ENCODE peak calls at places on chromosomes 3 and 15, in seven cellular contexts. J, V, M, W, E, U and C are unnamed samples.

GRCh38 chr15:72818632-72819031 is 35.1 kb upstream of the ADPGK start:
- DNase-seq in V (no peak), U (no peak), J (no peak), E (no peak), M (no peak), W (no peak), C (no peak)

GRCh38 chr3:159785276-159785675 is 203.4 kb upstream of the IL12A start:
- DNase-seq in M (no peak), J (no peak), E (no peak), V (no peak), U (no peak), W (no peak), C (no peak)

GRCh38 chr15:66707310-66708160 is 5.5 kb downstream of the SMAD6 start:
- DNase-seq in W (no peak), U (peak; percentile 90), E (peak; percentile 88), J (peak; percentile 88), V (no peak), M (peak; percentile 82), C (no peak)

GRCh38 chr15:77369168-77369567 is 50.7 kb downstream of the PEAK1 start:
- DNase-seq in M (no peak), E (no peak), J (no peak), U (no peak), W (no peak), V (no peak), C (no peak)

GRCh38 chr3:34626699-34627098 is 828.3 kb downstream of the PDCD6IP start:
- DNase-seq in E (no peak), V (no peak), M (no peak), U (no peak), W (no peak), J (no peak), C (no peak)

GRCh38 chr3:196210673-196211556 is at the start of gene ZDHHC19:
- DNase-seq in E (no peak), V (no peak), J (peak; percentile 20), M (no peak), U (no peak), W (no peak), C (no peak)

GRCh38 chr3:129822679-129823078 is 70.8 kb downstream of the TMCC1 start:
- DNase-seq in V (no peak), W (no peak), M (no peak), J (no peak), E (no peak), U (no peak), C (no peak)

GRCh38 chr3:140384876-140385275 is 293.0 kb upstream of the TRIM42 start:
- DNase-seq in E (no peak), V (no peak), M (no peak), U (no peak), J (no peak), W (no peak), C (no peak)

GRCh38 chr3:71254251-71254650 is 329.3 kb downstream of the FOXP1 start:
- DNase-seq in V (no peak), W (no peak), J (no peak), E (no peak), M (peak; percentile 61), U (no peak), C (no peak)

GRCh38 chr3:185216587-185216918 is 37.3 kb downstream of the EHHADH start:
- DNase-seq in V (peak; percentile 21), J (peak; percentile 52), U (no peak), E (no peak), M (no peak), W (no peak), C (no peak)

GRCh38 chr3:158731938-158732855 is at the start of gene RARRES1:
- DNase-seq in E (peak; percentile 81), M (peak; percentile 88), J (peak; percentile 79), U (peak; percentile 88), V (no peak), W (no peak), C (no peak)

GRCh38 chr3:161163297-161163696 is 57.8 kb upstream of the NMD3 start:
- DNase-seq in M (peak; percentile 20), W (peak; percentile 79), J (peak; percentile 32), E (no peak), V (peak; percentile 79), U (no peak), C (no peak)

GRCh38 chr3:15280853-15281532 is 51.4 kb downstream of the SH3BP5 start:
- DNase-seq in U (no peak), V (no peak), M (peak; percentile 55), W (no peak), J (no peak), E (no peak), C (no peak)

GRCh38 chr3:65252266-65252665 is 564.5 kb upstream of the ADAMTS9 start:
- DNase-seq in W (no peak), M (no peak), J (no peak), E (no peak), V (no peak), U (no peak), C (no peak)

DNA sequence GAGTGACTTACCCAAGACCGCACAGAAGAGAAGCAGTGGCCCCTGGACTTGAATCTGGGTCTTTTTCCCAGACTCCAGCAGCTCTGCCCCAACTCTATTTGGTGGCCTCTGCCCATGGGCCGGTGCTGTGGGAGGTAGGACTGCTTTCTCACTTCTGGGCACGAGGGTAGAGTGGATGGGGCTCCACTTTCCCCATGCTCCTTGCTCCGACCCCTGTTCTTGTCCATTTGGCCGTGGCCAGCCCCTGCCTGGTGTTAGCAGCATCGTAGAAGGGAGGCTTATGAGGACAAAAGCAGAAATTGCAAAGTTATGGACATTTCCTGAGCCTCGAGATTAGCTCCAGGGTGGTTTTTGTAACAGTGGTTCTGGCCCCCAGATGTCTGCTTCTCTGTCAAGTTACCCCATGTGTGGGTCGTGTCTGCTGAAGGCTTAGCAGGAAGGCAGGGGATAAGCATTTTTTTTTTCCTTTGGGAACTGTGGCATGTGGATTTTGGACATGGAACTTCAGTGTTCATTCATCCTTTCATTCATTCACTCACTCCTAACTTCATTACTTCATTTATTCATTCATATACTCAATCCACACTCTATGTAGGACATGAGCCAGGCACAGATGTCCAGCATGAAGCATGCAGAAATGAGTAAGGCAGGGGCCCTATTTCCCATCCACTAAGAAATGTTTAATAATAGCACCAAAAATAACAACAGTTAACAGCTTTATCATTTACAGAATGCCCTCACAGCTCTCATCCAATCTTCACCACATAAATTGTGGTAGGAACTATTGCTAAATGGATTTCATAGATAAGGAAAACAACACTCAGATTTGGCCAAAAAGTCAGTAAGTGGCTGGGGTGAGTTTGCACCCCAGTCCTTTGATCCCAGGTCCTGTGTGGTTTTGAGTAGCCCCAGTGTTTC is 180.5 kb downstream of the OPA1 start:
- DNase-seq in M (no peak), J (no peak), E (no peak), V (no peak), U (no peak), W (no peak), C (no peak)
- TF ChIP-seq EZH2phosphoT487 in M (no peak), J (no peak), E (no peak), V (no peak), U (no peak), W (no peak), C (no peak)

DNA sequence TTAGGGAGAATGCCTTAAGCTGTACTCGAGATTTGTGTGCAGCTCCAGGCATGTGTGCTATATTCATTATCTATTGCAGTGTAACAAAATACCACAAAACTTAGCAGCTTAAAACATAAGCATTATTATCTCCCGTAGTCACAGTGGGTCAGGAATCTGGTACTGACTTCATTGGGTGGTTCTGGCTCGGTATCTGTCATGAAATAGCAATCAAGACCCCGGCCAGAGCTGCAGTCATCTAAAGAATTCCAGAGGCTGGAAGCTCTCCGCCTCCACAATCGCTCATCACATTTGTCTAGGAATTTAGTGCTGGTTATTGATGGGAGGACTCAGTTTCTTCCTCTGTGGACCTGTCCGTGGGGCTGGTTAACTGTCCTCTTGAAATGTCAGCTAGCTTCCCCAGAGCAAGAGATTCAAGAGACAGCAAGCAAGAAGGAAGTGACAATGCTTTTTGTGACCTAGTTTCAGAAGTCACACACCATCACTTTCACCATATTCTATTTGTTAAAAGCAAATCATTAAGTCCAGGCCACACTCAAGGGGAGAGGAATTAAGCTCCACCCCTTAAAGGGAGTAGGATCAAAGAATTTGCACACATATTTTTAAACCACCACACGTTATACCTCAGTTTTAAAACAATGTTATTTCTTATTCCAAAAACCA is 76.1 kb downstream of the TOP2B start:
- DNase-seq in E (no peak), M (no peak), V (no peak), U (no peak), W (no peak), J (no peak), C (no peak)
- H3K27ac ChIP-seq in E (no peak overlapping the region), M (peak overlapping the region; percentile 61), V (no peak overlapping the region), U (no peak overlapping the region), W (no peak overlapping the region), J (no peak overlapping the region), C (no peak overlapping the region)

GRCh38 chr3:10778492-10779292 is 37.3 kb upstream of the SLC6A11 start:
- DNase-seq in V (no peak), J (no peak), U (no peak), M (no peak), E (no peak), W (no peak), C (no peak)

GRCh38 chr3:10780243-10780642 is 35.8 kb upstream of the SLC6A11 start:
- DNase-seq in J (no peak), V (no peak), W (no peak), E (no peak), M (no peak), U (no peak), C (no peak)

GRCh38 chr3:10780922-10781321 is 35.1 kb upstream of the SLC6A11 start:
- DNase-seq in J (no peak), W (no peak), E (no peak), V (no peak), M (no peak), U (no peak), C (no peak)

GRCh38 chr3:10777627-10778026 is 38.4 kb upstream of the SLC6A11 start:
- DNase-seq in E (no peak), U (no peak), V (no peak), J (no peak), M (no peak), W (no peak), C (no peak)

DNA sequence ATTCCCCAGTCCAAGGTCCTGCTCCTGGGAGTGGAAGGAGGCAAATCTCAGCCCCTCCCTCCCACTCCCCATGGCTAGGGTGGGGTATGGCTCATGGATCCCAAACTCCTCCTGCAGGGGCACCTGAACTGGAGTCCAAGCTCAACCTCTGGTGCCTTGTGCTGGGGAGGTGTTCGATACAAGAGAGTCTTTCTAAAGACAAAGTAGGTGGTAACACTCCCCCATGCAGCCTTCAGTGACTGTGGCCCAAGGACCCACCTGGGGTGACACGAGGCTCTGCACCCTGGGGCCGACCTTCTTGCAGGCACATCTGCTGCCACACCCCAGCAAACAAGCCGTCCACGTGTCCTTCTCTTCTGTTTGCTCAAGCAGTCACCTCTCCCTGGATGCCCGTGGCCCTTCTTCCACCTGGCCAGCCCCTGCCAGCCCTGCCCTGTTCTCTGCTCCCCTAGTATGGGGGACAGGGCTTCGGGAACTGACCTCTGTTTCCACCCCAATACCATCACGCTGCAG is 36.7 kb upstream of the SLC6A11 start:
- DNase-seq in E (no peak), U (no peak), J (no peak), M (no peak), V (no peak), W (no peak), C (no peak)
- TF ChIP-seq EZH2phosphoT487 in E (no peak), U (no peak), J (no peak), M (no peak), V (no peak), W (no peak), C (no peak)

DNA sequence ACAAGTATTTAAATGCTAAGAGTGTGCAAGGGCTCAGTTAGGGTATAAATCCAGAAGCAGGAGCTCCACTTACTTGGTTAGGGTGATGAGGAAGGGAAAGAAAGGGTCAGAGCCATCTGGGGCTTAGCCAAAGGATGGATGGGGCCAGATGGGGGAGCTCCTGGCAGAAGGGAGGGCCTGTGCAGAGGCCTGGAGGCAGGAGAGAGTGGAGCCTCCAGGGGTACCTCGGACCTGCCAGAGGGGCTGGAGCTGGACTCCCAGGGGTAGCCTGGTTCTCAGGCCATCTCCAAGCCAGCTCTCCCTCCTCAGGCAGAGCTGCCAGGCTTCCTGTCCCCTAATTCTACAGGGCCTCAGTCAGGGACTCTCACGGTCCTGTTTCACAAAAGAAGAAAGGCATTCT is 506.3 kb downstream of the SHQ1 start:
- DNase-seq in W (no peak), M (no peak), V (no peak), J (no peak), E (no peak), U (no peak), C (no peak)
- H3K27ac ChIP-seq in W (no peak overlapping the region), M (no peak overlapping the region), V (no peak overlapping the region), J (no peak overlapping the region), E (no peak overlapping the region), U (no peak overlapping the region), C (no peak overlapping the region)